ENCODE peak calls at places on chromosome 22, in five cellular contexts. J is spleen; N is H1; B is MM.1S; O is CD8-positive, alpha-beta T cell. K is an unnamed sample.

GRCh38 chr22:37025500-37026070 is 6.0 kb downstream of the MPST start:
- DNase-seq in J (no peak), N (no peak), B (no peak), O (no peak), K (no peak)

GRCh38 chr22:24977370-24978230 is 25.1 kb downstream of the KIAA1671 start:
- DNase-seq in J (no peak), N (peak), B (no peak), O (no peak), K (no peak)

GRCh38 chr22:36198482-36198881 is 3.1 kb downstream of the APOL4 start:
- DNase-seq in J (no peak), N (no peak), B (no peak), O (no peak), K (no peak)

GRCh38 chr22:49305215-49305965 is 522.3 kb downstream of the BRD1 start:
- DNase-seq in J (peak), N (peak), B (peak), O (peak), K (peak)

GRCh38 chr22:28911279-28911640 is 27.9 kb downstream of the ZNRF3 start:
- DNase-seq in J (no peak), N (no peak), B (no peak), O (no peak), K (no peak)

GRCh38 chr22:42132457-42132856 is 1.8 kb upstream of the CYP2D6 start:
- DNase-seq in J (no peak), N (no peak), B (no peak), O (no peak), K (no peak)

GRCh38 chr22:32067613-32068012 is 24.6 kb downstream of the SLC5A1 start:
- DNase-seq in J (no peak), N (no peak), B (no peak), O (no peak), K (no peak)

GRCh38 chr22:25051983-25052710 is 99.6 kb downstream of the KIAA1671 start:
- DNase-seq in J (no peak), N (no peak), B (no peak), O (no peak), K (no peak)

GRCh38 chr22:48477031-48477721 is 1350.5 kb downstream of the BRD1 start:
- DNase-seq in J (peak), N (no peak), B (no peak), O (no peak), K (no peak)

GRCh38 chr22:42757475-42757874 is 36.8 kb upstream of the A4GALT start:
- DNase-seq in J (no peak), N (peak), B (no peak), O (no peak), K (no peak)

GRCh38 chr22:31893460-31893859 is 50.9 kb upstream of the YWHAH start:
- DNase-seq in J (peak), N (no peak), B (no peak), O (no peak), K (no peak)

GRCh38 chr22:46827072-46827780 is 64.8 kb downstream of the TBC1D22A start:
- DNase-seq in J (no peak), N (peak), B (no peak), O (peak), K (no peak)
- TF ChIP-seq CTCF in J (no peak), N (peak), B (no peak), O (no peak), K (no peak)

GRCh38 chr22:38655532-38656255 is 498 bp downstream of the FAM227A start:
- DNase-seq in J (no peak), N (no peak), B (no peak), O (no peak), K (no peak)

GRCh38 chr22:38653741-38654140 is 2.5 kb downstream of the FAM227A start:
- DNase-seq in J (no peak), N (no peak), B (no peak), O (no peak), K (no peak)

GRCh38 chr22:38657248-38657909 is 941 bp downstream of the CBY1 start:
- DNase-seq in J (peak), N (peak), B (peak), O (peak), K (no peak)

GRCh38 chr22:38652858-38653257 is 3.3 kb downstream of the FAM227A start:
- DNase-seq in J (no peak), N (no peak), B (peak), O (no peak), K (no peak)

GRCh38 chr22:38656256-38657148 is at the start of the genes CBY1 and FAM227A:
- DNase-seq in J (peak), N (peak), B (peak), O (peak), K (peak)
- TF ChIP-seq CTCF in J (no peak), N (no peak), B (no peak), O (no peak), K (no peak)

DNA sequence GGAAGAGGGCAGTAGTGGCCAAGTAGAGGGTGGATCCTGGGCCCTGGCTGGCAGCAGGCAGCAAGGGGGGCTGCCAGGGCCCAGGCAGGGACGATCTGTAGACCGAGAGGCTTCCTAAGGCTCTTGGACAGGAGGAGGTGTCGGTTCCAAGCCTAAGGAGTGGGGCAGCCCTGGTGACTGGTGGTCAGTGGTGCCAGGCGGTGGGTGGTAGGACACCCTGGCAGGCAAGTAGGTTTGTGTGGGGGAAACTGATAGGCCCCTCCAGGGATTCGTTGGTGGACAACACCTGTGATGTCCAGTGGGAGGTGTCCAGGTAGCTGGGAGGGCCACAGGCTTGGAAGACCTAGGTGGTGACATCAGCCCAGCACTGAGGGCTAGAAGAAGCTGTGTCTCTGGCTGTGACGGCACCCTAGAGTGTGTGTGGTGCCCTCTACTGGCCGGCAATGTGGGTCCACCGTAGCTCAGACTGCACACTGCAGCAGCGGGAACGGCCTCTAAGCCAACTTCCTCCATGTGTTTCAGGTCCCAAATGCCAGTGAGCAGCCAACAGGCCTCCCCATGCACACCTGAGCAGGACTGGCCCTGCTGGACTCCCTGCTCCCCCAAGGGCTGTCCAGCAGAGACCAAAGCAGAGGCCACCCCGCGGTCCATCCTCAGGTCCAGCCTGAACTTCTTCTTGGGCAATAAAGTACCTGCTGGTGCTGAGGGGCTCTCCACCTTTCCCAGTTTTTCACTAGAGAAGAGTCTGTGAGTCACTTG is 9.4 kb upstream of the SAMM50 start:
- DNase-seq in J (peak), N (peak), B (peak), O (peak), K (peak)
- TF ChIP-seq CTCF in J (peak), N (peak), B (peak), O (peak), K (peak)

DNA sequence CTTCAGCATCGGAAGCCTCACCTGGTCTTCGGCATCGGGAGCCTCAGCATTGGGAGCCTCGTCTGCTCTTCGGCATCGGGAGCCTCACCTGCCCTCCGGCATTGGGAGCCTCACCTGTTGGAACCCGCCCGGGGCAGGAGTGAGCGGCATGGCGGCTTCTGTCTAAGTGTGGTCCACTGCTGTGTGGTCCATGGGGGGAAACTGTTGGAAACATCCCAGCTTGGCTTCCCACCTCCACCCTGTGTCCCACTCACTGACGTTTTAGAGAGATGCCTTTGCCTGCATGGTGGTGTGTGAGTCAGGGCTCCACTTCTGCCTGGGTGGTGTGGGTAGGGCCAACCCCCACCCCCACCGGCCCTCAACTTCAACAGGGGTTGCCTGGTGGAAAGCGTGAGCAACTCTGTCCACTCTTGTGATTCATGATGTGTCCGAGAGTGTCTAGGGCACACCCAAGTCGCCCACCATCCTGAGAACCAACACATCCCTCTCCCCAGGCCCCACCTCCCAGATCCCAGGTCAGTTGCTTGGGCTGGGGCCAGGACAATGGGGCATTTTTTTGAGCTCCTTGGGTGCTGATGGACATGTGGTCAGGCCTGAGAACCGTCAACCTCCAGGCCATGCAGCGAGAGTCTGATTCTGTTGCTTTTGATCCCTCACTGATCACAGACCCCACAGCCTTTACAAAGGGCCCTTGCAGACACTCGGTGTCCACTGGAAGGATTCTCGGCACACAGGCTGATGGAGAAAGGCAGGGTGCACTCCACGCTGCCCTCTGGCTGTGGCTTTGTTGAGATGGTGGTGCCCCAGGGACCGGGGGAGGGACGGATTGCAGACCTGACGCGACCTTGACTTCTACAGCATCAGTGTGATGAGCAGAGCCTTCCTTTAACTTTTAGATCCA is 406.7 kb downstream of the TBC1D22A start:
- DNase-seq in J (peak), N (peak), B (no peak), O (no peak), K (no peak)
- TF ChIP-seq CTCF in J (peak), N (peak), B (no peak), O (no peak), K (no peak)

K was measured in natural killer cell.